ENCODE peak calls at places on chromosomes 13 and 19, in seven cellular contexts. Z, C, M, Y, N, F and U are unnamed samples.

GRCh38 chr19:44653977-44654784 is 10.5 kb downstream of the PVR start:
- DNase-seq in Z (peak; percentile 23), C (no peak), M (peak; percentile 78), Y (peak; percentile 76), N (peak; percentile 52), F (peak; percentile 76), U (peak; percentile 43)

GRCh38 chr13:34502011-34502410 is 440.1 kb upstream of the NBEA start:
- DNase-seq in Z (no peak), C (no peak), M (no peak), Y (peak; percentile 33), N (no peak), F (peak; percentile 51), U (no peak)

GRCh38 chr19:4972509-4973230 is 3.8 kb downstream of the KDM4B start:
- DNase-seq in Z (no peak), C (no peak), M (no peak), Y (no peak), N (peak; percentile 78), F (peak; percentile 39), U (peak; percentile 69)

GRCh38 chr13:91135949-91136348 is 211.5 kb upstream of the MIR17HG start:
- DNase-seq in Z (no peak), C (no peak), M (no peak), Y (no peak), N (no peak), F (no peak), U (no peak)

GRCh38 chr13:94813920-94814500 is 101.7 kb upstream of the SOX21 start:
- DNase-seq in Z (no peak), C (no peak), M (no peak), Y (no peak), N (no peak), F (no peak), U (no peak)

GRCh38 chr19:11479470-11480080 is 1.3 kb downstream of the ELAVL3 start:
- DNase-seq in Z (peak; percentile 50), C (peak; percentile 67), M (peak; percentile 92), Y (peak; percentile 78), N (no peak), F (peak; percentile 49), U (no peak)

GRCh38 chr19:49091391-49092038 is 6.3 kb downstream of the SNRNP70 start:
- DNase-seq in Z (no peak), C (no peak), M (no peak), Y (no peak), N (no peak), F (no peak), U (no peak)

GRCh38 chr13:98648141-98648540 is 71.2 kb upstream of the STK24 start:
- DNase-seq in Z (no peak), C (no peak), M (no peak), Y (no peak), N (no peak), F (no peak), U (no peak)

GRCh38 chr19:29315566-29315965 is 102.6 kb upstream of the UQCRFS1 start:
- DNase-seq in Z (no peak), C (no peak), M (no peak), Y (peak; percentile 50), N (no peak), F (no peak), U (no peak)

GRCh38 chr19:16330368-16330801 is 5.8 kb downstream of the KLF2 start:
- DNase-seq in Z (no peak), C (no peak), M (no peak), Y (peak; percentile 27), N (peak; percentile 90), F (peak; percentile 74), U (peak; percentile 90)

GRCh38 chr19:28977826-28978225 is 235.1 kb downstream of the UQCRFS1 start:
- DNase-seq in Z (no peak), C (no peak), M (no peak), Y (peak; percentile 29), N (no peak), F (no peak), U (no peak)

GRCh38 chr13:76014618-76015315 is 378.6 kb downstream of the LMO7 start:
- DNase-seq in Z (no peak), C (no peak), M (no peak), Y (no peak), N (peak; percentile 60), F (no peak), U (peak; percentile 80)

GRCh38 chr19:51735759-51736449 is 12.1 kb upstream of the HAS1 start:
- DNase-seq in Z (no peak), C (no peak), M (no peak), Y (no peak), N (no peak), F (peak; percentile 79), U (peak; percentile 3)

GRCh38 chr19:31390721-31391120 is 41.5 kb upstream of the TSHZ3 start:
- DNase-seq in Z (no peak), C (no peak), M (no peak), Y (no peak), N (no peak), F (no peak), U (no peak)

GRCh38 chr19:35045667-35046300 is 4.3 kb downstream of the HPN start:
- DNase-seq in Z (no peak), C (no peak), M (peak; percentile 73), Y (peak; percentile 80), N (peak; percentile 41), F (no peak), U (peak; percentile 28)

GRCh38 chr19:30003862-30004261 is 61.8 kb downstream of the URI1 start:
- DNase-seq in Z (no peak), C (no peak), M (no peak), Y (no peak), N (peak; percentile 19), F (no peak), U (no peak)

GRCh38 chr13:113430378-113431110 is 22.7 kb downstream of the ADPRHL1 start:
- DNase-seq in Z (no peak), C (no peak), M (no peak), Y (no peak), N (no peak), F (no peak), U (no peak)

GRCh38 chr19:6484251-6484650 is 2.7 kb upstream of the DENND1C start:
- DNase-seq in Z (no peak), C (no peak), M (no peak), Y (no peak), N (no peak), F (peak; percentile 24), U (no peak)

GRCh38 chr19:1168877-1169791 is 4.9 kb downstream of the SBNO2 start:
- DNase-seq in Z (no peak), C (no peak), M (no peak), Y (peak; percentile 58), N (peak; percentile 91), F (peak; percentile 45), U (peak; percentile 85)

GRCh38 chr13:60448907-60449510 is 52.0 kb downstream of the TDRD3 start:
- DNase-seq in Z (peak; percentile 27), C (no peak), M (no peak), Y (peak; percentile 55), N (peak; percentile 50), F (peak; percentile 53), U (peak; percentile 68)

GRCh38 chr19:14000691-14001365 is 5.3 kb downstream of the RFX1 start:
- DNase-seq in Z (no peak), C (no peak), M (no peak), Y (no peak), N (no peak), F (peak; percentile 89), U (no peak)

GRCh38 chr19:543912-544608 is at the start of gene GZMM:
- DNase-seq in Z (no peak), C (no peak), M (peak; percentile 23), Y (no peak), N (no peak), F (no peak), U (no peak)

GRCh38 chr13:103634066-103634465 is 567.8 kb upstream of the SLC10A2 start:
- DNase-seq in Z (no peak), C (no peak), M (no peak), Y (no peak), N (no peak), F (no peak), U (no peak)

GRCh38 chr13:51833980-51834379 is 11.0 kb downstream of the TMEM272 start:
- DNase-seq in Z (no peak), C (no peak), M (peak; percentile 7), Y (no peak), N (no peak), F (no peak), U (no peak)

GRCh38 chr13:51837016-51837415 is 8.0 kb downstream of the TMEM272 start:
- DNase-seq in Z (no peak), C (no peak), M (no peak), Y (no peak), N (no peak), F (no peak), U (no peak)

GRCh38 chr13:51832471-51833152 is 12.4 kb downstream of the TMEM272 start:
- DNase-seq in Z (no peak), C (no peak), M (peak; percentile 46), Y (peak; percentile 40), N (peak; percentile 17), F (no peak), U (peak; percentile 8)

GRCh38 chr13:51831519-51831918 is 13.5 kb downstream of the TMEM272 start:
- DNase-seq in Z (no peak), C (no peak), M (peak; percentile 7), Y (no peak), N (no peak), F (no peak), U (no peak)

GRCh38 chr13:51834581-51835158 is 10.3 kb downstream of the TMEM272 start:
- DNase-seq in Z (no peak), C (no peak), M (peak; percentile 21), Y (no peak), N (no peak), F (no peak), U (no peak)
- H3K23ac ChIP-seq in Z (no peak overlapping the region), C (no peak overlapping the region), M (no peak overlapping the region), Y (no peak overlapping the region), N (no peak overlapping the region), F (no peak overlapping the region), U (no peak overlapping the region)

DNA sequence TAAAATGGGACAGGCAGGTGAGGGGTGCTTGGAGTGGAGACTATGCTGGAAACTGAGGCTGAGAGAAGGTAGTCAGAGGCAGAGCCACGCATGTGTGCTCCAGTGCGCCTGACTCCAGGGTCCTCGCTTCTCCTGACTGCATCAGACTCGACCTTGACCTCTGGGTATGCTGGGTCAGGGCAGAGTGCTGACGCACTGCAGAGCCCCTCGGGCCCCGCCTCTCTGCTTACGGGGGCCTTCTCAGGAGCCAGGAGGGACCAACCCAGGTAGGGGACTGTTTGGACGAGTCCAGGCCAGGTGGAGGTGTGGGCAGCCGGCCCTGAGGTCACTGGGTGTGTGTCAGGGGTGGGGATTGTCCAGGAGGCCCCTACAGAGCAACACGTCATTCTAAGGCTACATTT is 22.9 kb upstream of the SLC7A10 start:
- DNase-seq in Z (no peak), C (no peak), M (no peak), Y (no peak), N (no peak), F (peak; percentile 72), U (no peak)
- H3K23ac ChIP-seq in Z (peak overlapping the region; percentile 10), C (no peak overlapping the region), M (no peak overlapping the region), Y (no peak overlapping the region), N (no peak overlapping the region), F (no peak overlapping the region), U (no peak overlapping the region)

GRCh38 chr13:110913322-110913721 is 1.5 kb downstream of the ANKRD10 start:
- DNase-seq in Z (no peak), C (no peak), M (no peak), Y (peak; percentile 21), N (peak; percentile 38), F (peak; percentile 32), U (peak; percentile 26)
- H3K23ac ChIP-seq in Z (no peak overlapping the region), C (no peak overlapping the region), M (no peak overlapping the region), Y (no peak overlapping the region), N (no peak overlapping the region), F (no peak overlapping the region), U (peak overlapping the region; percentile 64)

DNA sequence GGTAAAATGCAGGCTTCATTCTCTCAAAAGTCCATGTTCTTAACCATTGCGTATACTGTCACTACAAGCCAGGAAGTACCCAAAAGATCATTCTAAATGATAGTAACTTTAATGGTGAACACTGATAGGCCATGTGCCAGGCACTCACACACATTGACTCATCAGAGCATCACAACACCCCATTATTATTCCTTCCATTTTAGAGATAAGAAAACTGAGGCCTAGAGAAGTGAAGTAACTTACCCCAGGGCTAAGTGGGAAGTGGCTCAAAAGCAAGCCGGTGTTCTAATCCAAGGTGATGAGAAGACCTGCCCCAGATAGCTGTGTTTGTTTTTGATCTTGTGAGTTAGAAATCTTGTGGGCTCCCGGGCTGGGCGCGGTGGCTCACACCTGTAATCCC is 1.4 kb upstream of the PHLDB3 start:
- DNase-seq in Z (no peak), C (no peak), M (no peak), Y (no peak), N (no peak), F (no peak), U (no peak)
- H3K23ac ChIP-seq in Z (no peak overlapping the region), C (no peak overlapping the region), M (no peak overlapping the region), Y (no peak overlapping the region), N (no peak overlapping the region), F (no peak overlapping the region), U (no peak overlapping the region)